ENCODE peak calls at places on chromosomes 5 and 9, in seven cellular contexts. H is lower lobe of right lung, M is choroid plexus epithelial cell, B is mammary epithelial cell, K is fibroblast of mammary gland, E is neural progenitor cell, F is ascending aorta. C is an unnamed sample.
A peak's percentile ranks its signal among the peaks of the same experiment; 100 is the strongest.

GRCh38 chr9:129712595-129713524 is 40.0 kb downstream of the PTGES start:
- DNase-seq in K (peak; percentile 94), E (peak; percentile 73), M (peak; percentile 64), H (no peak), B (no peak), F (no peak), C (no peak)

GRCh38 chr5:33829430-33829829 is 62.4 kb downstream of the ADAMTS12 start:
- DNase-seq in E (no peak), K (peak; percentile 79), M (no peak), F (no peak), H (no peak), B (no peak), C (no peak)

GRCh38 chr9:114088571-114089170 is 10.4 kb downstream of the KIF12 start:
- DNase-seq in B (no peak), M (no peak), H (no peak), F (no peak), E (no peak), K (no peak), C (no peak)

GRCh38 chr5:82168294-82168693 is 109.9 kb downstream of the RPS23 start:
- DNase-seq in E (no peak), K (peak; percentile 35), F (no peak), H (no peak), B (no peak), M (peak; percentile 30), C (no peak)

GRCh38 chr5:9468070-9468388 is 77.8 kb downstream of the SEMA5A start:
- DNase-seq in E (no peak), F (peak; percentile 13), K (peak; percentile 92), M (peak; percentile 97), H (no peak), B (peak; percentile 98), C (no peak)

GRCh38 chr5:134545070-134545868 is 19.8 kb downstream of the JADE2 start:
- DNase-seq in F (peak; percentile 57), E (no peak), H (no peak), K (peak; percentile 51), M (no peak), B (no peak), C (no peak)

GRCh38 chr9:116495725-116496124 is 191.4 kb upstream of the TRIM32 start:
- DNase-seq in K (no peak), E (no peak), B (no peak), M (no peak), H (no peak), F (no peak), C (no peak)

GRCh38 chr5:92695123-92696084 is 885.6 kb downstream of the NR2F1-AS1 start:
- DNase-seq in H (no peak), F (no peak), M (no peak), K (no peak), E (no peak), B (no peak), C (no peak)

GRCh38 chr9:24879591-24879990 is 333.9 kb upstream of the IZUMO3 start:
- DNase-seq in B (no peak), E (peak; percentile 17), H (no peak), M (no peak), K (no peak), F (no peak), C (no peak)

GRCh38 chr5:122997294-122997693 is 39.2 kb downstream of the PPIC start:
- DNase-seq in H (no peak), F (no peak), M (no peak), E (peak; percentile 13), K (no peak), B (no peak), C (no peak)

GRCh38 chr5:136053336-136054121 is 24.7 kb downstream of the TGFBI start:
- DNase-seq in B (peak; percentile 95), K (peak; percentile 98), F (peak; percentile 58), M (peak; percentile 94), H (no peak), E (no peak), C (no peak)

GRCh38 chr5:9927521-9927997 is 297.4 kb upstream of the TAS2R1 start:
- DNase-seq in E (no peak), H (no peak), M (peak; percentile 43), B (peak; percentile 61), F (no peak), K (peak; percentile 1), C (no peak)

GRCh38 chr5:14667770-14668169 is 3.3 kb downstream of the OTULIN start:
- DNase-seq in H (no peak), M (no peak), F (no peak), E (no peak), B (no peak), K (no peak), C (no peak)

GRCh38 chr9:129624947-129625346 is 1.0 kb upstream of the NTMT1 start:
- DNase-seq in K (peak; percentile 41), M (peak; percentile 69), E (no peak), H (no peak), B (peak; percentile 68), F (no peak), C (no peak)

GRCh38 chr5:2207109-2207399 is 324.3 kb upstream of the IRX4 start:
- DNase-seq in B (no peak), H (no peak), M (no peak), K (no peak), E (no peak), F (no peak), C (no peak)

GRCh38 chr9:136013524-136014034 is 52.4 kb upstream of the UBAC1 start:
- DNase-seq in B (no peak), K (no peak), H (no peak), E (no peak), F (no peak), M (no peak), C (no peak)

GRCh38 chr5:150780180-150780692 is 1.7 kb downstream of the SMIM3 start:
- DNase-seq in E (no peak), M (peak; percentile 62), K (peak; percentile 95), B (peak; percentile 56), H (no peak), F (no peak), C (no peak)

GRCh38 chr5:54045077-54045792 is 265.1 kb downstream of the ARL15 start:
- DNase-seq in M (no peak), B (no peak), K (no peak), E (no peak), H (no peak), F (no peak), C (no peak)

GRCh38 chr5:122327110-122327509 is 15.1 kb downstream of the SNCAIP start:
- DNase-seq in K (no peak), E (no peak), H (no peak), B (no peak), M (no peak), F (no peak), C (no peak)

DNA sequence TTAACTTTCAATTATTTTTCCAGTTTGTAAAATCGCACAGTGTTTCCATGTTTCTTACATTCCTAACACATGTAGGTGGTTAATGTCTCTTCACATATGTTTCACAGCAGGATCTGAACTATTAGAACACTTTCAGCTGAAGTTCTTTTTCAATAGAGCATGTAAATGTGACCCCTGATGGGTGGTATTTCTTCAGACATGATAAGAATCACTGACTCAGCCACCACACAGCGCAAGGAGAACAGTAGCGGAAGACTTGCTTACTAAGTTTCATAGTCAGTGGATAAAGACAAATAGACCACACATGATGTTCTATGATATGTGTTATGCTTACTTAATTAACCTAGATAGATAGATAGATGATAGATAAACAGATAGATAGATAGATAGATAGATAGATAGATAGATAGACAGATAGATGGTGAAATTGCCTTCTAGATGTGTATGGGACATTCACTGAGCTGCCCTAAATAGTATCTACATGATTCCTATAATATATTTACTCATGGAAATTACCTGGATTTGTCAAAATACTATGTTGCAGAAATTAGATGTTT is 1992.1 kb upstream of the NUDT12 start:
- DNase-seq in H (no peak), B (no peak), K (no peak), E (no peak), M (peak; percentile 84), F (no peak), C (no peak)
- TF ChIP-seq CTCF in H (no peak), B (no peak), K (no peak), E (no peak), M (no peak), F (no peak), C (no peak)

GRCh38 chr9:97390791-97391406 is 21.0 kb upstream of the TDRD7 start:
- DNase-seq in B (no peak), K (no peak), H (no peak), M (no peak), F (no peak), E (no peak), C (no peak)

GRCh38 chr9:97396256-97396655 is 15.6 kb upstream of the TDRD7 start:
- DNase-seq in K (no peak), B (no peak), M (no peak), H (no peak), E (no peak), F (no peak), C (no peak)

GRCh38 chr9:97397220-97397619 is 14.7 kb upstream of the TDRD7 start:
- DNase-seq in F (no peak), M (no peak), B (peak; percentile 57), H (no peak), K (peak; percentile 24), E (no peak), C (no peak)

GRCh38 chr9:97395745-97396144 is 16.2 kb upstream of the TDRD7 start:
- DNase-seq in B (no peak), H (no peak), E (no peak), K (no peak), M (no peak), F (no peak), C (no peak)

GRCh38 chr9:97394881-97395280 is 17.0 kb upstream of the TDRD7 start:
- DNase-seq in M (no peak), H (no peak), E (no peak), K (no peak), B (no peak), F (no peak), C (no peak)
- TF ChIP-seq CTCF in M (no peak), H (no peak), E (no peak), K (no peak), B (no peak), F (no peak), C (no peak)

GRCh38 chr9:266228-266627 is 51.6 kb downstream of the DOCK8 start:
- DNase-seq in H (no peak), E (no peak), F (no peak), M (no peak), B (no peak), K (no peak), C (no peak)
- TF ChIP-seq CTCF in H (no peak), E (no peak), F (no peak), M (no peak), B (no peak), K (no peak), C (no peak)

DNA sequence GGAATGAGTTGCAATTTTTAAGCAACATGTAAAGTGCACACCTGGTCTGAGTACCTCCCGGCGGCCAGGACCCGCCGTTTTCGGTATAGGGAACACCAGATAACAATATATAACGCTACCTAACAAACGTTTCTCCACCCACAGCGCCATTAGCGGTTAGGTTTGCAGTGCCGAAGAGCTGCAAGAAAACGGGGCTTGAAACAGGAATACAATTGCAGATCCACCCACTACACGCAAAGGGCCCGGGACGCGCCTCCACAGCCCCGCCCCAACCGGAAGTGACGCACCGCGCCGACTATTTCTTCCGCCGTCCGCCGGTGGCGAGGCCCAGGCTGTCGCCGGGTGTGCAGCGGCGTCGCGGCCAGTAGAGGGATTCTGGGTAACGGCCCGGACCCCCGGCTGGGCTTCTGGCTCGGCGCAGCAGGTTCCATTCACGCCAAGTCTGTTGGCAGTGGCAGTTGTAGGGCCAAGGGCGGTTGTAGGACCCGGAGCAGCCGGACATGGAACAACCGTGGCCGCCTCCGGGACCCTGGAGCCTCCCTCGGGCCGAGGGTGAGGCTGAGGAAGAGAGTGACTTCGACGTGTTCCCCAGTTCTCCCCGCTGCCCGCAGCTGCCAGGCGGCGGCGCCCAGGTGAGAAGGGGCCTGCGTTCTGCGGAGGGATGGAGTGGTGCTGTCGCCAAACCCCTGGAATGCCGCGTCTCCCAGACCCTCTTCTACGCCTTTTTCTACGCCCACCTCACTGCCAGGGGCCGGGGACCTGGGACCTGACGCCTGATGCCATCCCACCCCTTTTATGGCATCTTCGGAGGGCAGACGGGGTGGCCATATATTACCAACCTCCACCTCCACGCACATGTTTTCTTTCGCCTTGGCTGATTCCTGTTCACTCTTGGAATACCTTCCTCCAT is at the start of gene CDC37L1:
- DNase-seq in H (peak; percentile 98), B (peak; percentile 94), E (peak; percentile 97), K (peak; percentile 93), F (peak; percentile 87), M (peak; percentile 98), C (peak; percentile 98)
- TF ChIP-seq CTCF in H (peak; percentile 83), B (peak; percentile 32), E (peak; percentile 65), K (peak; percentile 3), F (peak; percentile 76), M (peak; percentile 57), C (no peak)

C was measured in omental fat pad.